ENCODE peak calls at places on chromosome 12, in five cellular contexts. F is glutamatergic neuron, E is cardiac fibroblast, X is thoracic aorta, R is MCF 10A. U is an unnamed sample.

GRCh38 chr12:31238764-31239387 is 87.1 kb downstream of the SINHCAF start:
- DNase-seq in F (peak), X (peak), E (peak), R (peak), U (peak)

GRCh38 chr12:65739606-65740005 is 84.7 kb upstream of the HMGA2 start:
- DNase-seq in X (no peak), F (no peak), R (no peak), E (no peak), U (no peak)

GRCh38 chr12:107359382-107359781 is 266.0 kb upstream of the CRY1 start:
- DNase-seq in F (no peak), X (no peak), E (peak), R (no peak), U (peak)

GRCh38 chr12:40149673-40150260 is 43.9 kb upstream of the SLC2A13 start:
- DNase-seq in E (peak), X (no peak), F (no peak), R (peak), U (no peak)

GRCh38 chr12:108649668-108650067 is 16.0 kb upstream of the SELPLG start:
- DNase-seq in X (no peak), R (peak), E (peak), F (no peak), U (peak)

GRCh38 chr12:57223191-57224165 is 6.0 kb upstream of the SHMT2 start:
- DNase-seq in R (no peak), E (no peak), X (no peak), F (no peak), U (no peak)

GRCh38 chr12:92690601-92691000 is 12.2 kb upstream of the PLEKHG7 start:
- DNase-seq in R (no peak), F (no peak), X (no peak), E (peak), U (no peak)

GRCh38 chr12:98354520-98354919 is 160.9 kb upstream of the TMPO start:
- DNase-seq in X (no peak), F (no peak), E (no peak), R (no peak), U (no peak)

GRCh38 chr12:98645572-98646067 is 530 bp downstream of the APAF1 start:
- DNase-seq in X (no peak), F (no peak), R (peak), E (peak), U (no peak)

GRCh38 chr12:47328831-47329545 is 249.2 kb upstream of the AMIGO2 start:
- DNase-seq in X (no peak), R (peak), F (no peak), E (peak), U (peak)

GRCh38 chr12:50110762-50111416 is 1.1 kb upstream of the COX14 start:
- DNase-seq in R (peak), X (peak), F (peak), E (peak), U (peak)

GRCh38 chr12:50110127-50110761 is 1.8 kb upstream of the COX14 start:
- DNase-seq in R (peak), E (peak), F (no peak), X (no peak), U (no peak)

GRCh38 chr12:50111693-50112455 is at the start of gene COX14:
- DNase-seq in E (peak), R (peak), F (peak), X (peak), U (peak)

GRCh38 chr12:50112456-50113218 is 601 bp downstream of the COX14 start:
- DNase-seq in X (no peak), E (no peak), F (no peak), R (no peak), U (peak)

GRCh38 chr12:50111417-50111692 is 681 bp upstream of the COX14 start:
- DNase-seq in R (no peak), X (no peak), F (no peak), E (no peak), U (no peak)
- TF ChIP-seq CTCF in R (no peak), X (no peak), F (peak), E (no peak), U (no peak)

DNA sequence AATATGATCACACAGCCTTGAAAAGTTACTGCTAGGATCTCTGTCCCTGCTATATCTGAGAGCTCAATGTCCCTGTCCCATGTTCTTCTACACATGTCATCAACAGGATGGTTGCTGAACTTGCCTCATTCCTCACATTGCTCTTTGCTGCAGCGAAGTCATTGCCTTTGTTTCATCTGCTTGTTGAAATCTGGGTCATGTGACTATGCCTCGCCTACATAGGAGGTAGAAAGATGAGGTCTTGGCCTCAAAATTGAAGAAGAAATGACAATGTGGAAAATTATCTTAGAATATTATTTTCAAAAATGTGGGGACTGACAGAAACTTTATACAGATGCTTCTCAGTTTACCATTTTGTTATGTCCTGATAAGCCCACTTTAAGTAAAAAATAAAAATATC is 494.2 kb downstream of the SOX5 start:
- DNase-seq in F (no peak), E (no peak), X (no peak), R (no peak), U (no peak)
- TF ChIP-seq CTCF in F (no peak), E (no peak), X (no peak), R (no peak), U (no peak)

GRCh38 chr12:128820253-128820652 is 3.5 kb downstream of the SLC15A4 start:
- DNase-seq in F (no peak), X (no peak), E (no peak), R (no peak), U (no peak)

GRCh38 chr12:128825845-128826244 is 2.1 kb upstream of the SLC15A4 start:
- DNase-seq in X (no peak), R (no peak), F (no peak), E (no peak), U (no peak)

GRCh38 chr12:128820723-128821432 is 2.9 kb downstream of the SLC15A4 start:
- DNase-seq in E (no peak), X (no peak), F (no peak), R (no peak), U (no peak)

GRCh38 chr12:128823916-128824839 is at the start of gene SLC15A4:
- DNase-seq in R (peak), X (peak), E (peak), F (peak), U (peak)

GRCh38 chr12:128823216-128823915 is 392 bp downstream of the SLC15A4 start:
- DNase-seq in X (no peak), F (no peak), R (peak), E (no peak), U (no peak)
- TF ChIP-seq CTCF in X (no peak), F (no peak), R (no peak), E (no peak), U (no peak)

DNA sequence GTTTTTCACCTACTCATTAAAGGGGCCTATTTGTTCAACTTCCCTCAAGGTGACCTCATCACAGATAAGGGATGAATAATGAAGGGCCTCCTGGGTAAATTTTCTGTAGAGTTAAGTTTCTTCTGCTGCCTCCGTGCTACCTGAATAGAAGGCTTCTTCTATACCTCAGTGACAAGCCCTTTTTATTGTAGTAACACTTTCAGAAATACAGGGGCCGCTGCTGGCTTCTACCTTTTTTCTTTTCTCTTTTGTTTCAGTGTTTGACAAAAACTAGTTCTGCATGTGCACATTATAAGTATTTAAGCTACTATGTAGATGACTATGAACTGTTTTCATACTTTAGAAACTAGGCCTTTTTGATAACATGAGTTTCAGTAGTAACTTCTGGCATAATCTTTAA is 207.0 kb downstream of the NAV3 start:
- DNase-seq in E (no peak), X (no peak), F (no peak), R (no peak), U (no peak)
- TF ChIP-seq CTCF in E (peak), X (no peak), F (no peak), R (no peak), U (no peak)

GRCh38 chr12:123744836-123745235 is 17.3 kb upstream of the DNAH10 start:
- DNase-seq in R (peak), E (no peak), F (no peak), X (no peak), U (no peak)
- TF ChIP-seq CTCF in R (no peak), E (peak), F (no peak), X (no peak), U (peak)

U was measured in HFFc6.